ENCODE peak calls at places on chromosomes 5 and 9, in eight cellular contexts. T, U, S, E, F, G, R and Y are unnamed samples.

GRCh38 chr9:133355881-133356357 is 368 bp downstream of the SURF1 start:
- DNase-seq in F (no peak), S (no peak), R (peak; percentile 26), E (no peak), U (no peak), G (peak; percentile 28), T (no peak), Y (no peak)

GRCh38 chr5:178445534-178445933 is 144.7 kb downstream of the COL23A1 start:
- DNase-seq in E (no peak), T (no peak), S (no peak), F (no peak), R (no peak), G (no peak), U (no peak), Y (no peak)

GRCh38 chr9:27125030-27125429 is 16.0 kb downstream of the TEK start:
- DNase-seq in T (peak; percentile 73), G (peak; percentile 96), E (peak; percentile 98), F (peak; percentile 81), U (peak; percentile 67), S (peak; percentile 30), R (no peak), Y (no peak)

GRCh38 chr5:170361600-170361999 is 27.6 kb downstream of the KCNMB1 start:
- DNase-seq in S (no peak), F (no peak), E (no peak), T (no peak), U (no peak), R (no peak), G (no peak), Y (no peak)

GRCh38 chr5:140635291-140636257 is 2.6 kb upstream of the CD14 start:
- DNase-seq in T (no peak), E (no peak), R (no peak), S (no peak), F (no peak), G (no peak), U (no peak), Y (no peak)

GRCh38 chr5:14457475-14457874 is 124.1 kb upstream of the OTULINL start:
- DNase-seq in U (no peak), F (no peak), T (peak; percentile 46), S (no peak), E (no peak), R (no peak), G (no peak), Y (no peak)

GRCh38 chr5:104815212-104815611 is 1252.6 kb upstream of the NUDT12 start:
- DNase-seq in S (no peak), G (no peak), F (no peak), E (no peak), U (no peak), T (no peak), R (no peak), Y (no peak)

GRCh38 chr5:178590141-178590923 is at the start of gene COL23A1:
- DNase-seq in F (peak; percentile 82), T (no peak), S (no peak), G (peak; percentile 80), R (peak; percentile 70), E (peak; percentile 37), U (peak; percentile 72), Y (peak; percentile 84)

GRCh38 chr5:30324083-30324482 is 869.4 kb upstream of the CDH6 start:
- DNase-seq in G (peak; percentile 50), R (peak; percentile 48), S (no peak), U (no peak), T (no peak), E (no peak), F (no peak), Y (peak; percentile 4)

GRCh38 chr9:136570916-136571315 is 25.1 kb upstream of the NOTCH1 start:
- DNase-seq in S (no peak), E (no peak), U (no peak), R (no peak), F (no peak), T (no peak), G (no peak), Y (no peak)

GRCh38 chr9:129208191-129209091 is 30.4 kb upstream of the IER5L start:
- DNase-seq in S (no peak), F (no peak), U (no peak), R (peak; percentile 84), T (no peak), G (no peak), E (no peak), Y (peak; percentile 64)

GRCh38 chr5:106691701-106692100 is 979.0 kb downstream of the EFNA5 start:
- DNase-seq in F (no peak), U (no peak), E (no peak), T (no peak), S (no peak), R (no peak), G (peak; percentile 10), Y (no peak)

GRCh38 chr5:6827815-6828214 is 114.6 kb downstream of the TENT4A start:
- DNase-seq in T (no peak), R (no peak), E (no peak), G (no peak), S (no peak), F (no peak), U (no peak), Y (no peak)

GRCh38 chr5:116650544-116650943 is 75.9 kb upstream of the SEMA6A start:
- DNase-seq in T (no peak), F (no peak), G (no peak), R (no peak), E (no peak), U (no peak), S (no peak), Y (no peak)

GRCh38 chr9:69060766-69061165 is 25.2 kb downstream of the FXN start:
- DNase-seq in R (no peak), T (no peak), U (no peak), G (no peak), E (no peak), F (no peak), S (no peak), Y (no peak)

GRCh38 chr5:124342027-124342471 is 404.4 kb downstream of the ZNF608 start:
- DNase-seq in R (no peak), G (peak; percentile 83), E (peak; percentile 91), T (peak; percentile 40), S (no peak), F (peak; percentile 47), U (peak; percentile 20), Y (no peak)

GRCh38 chr5:6058055-6058715 is 320.2 kb downstream of the MED10 start:
- DNase-seq in U (no peak), E (no peak), S (no peak), F (no peak), R (no peak), G (no peak), T (no peak), Y (no peak)

GRCh38 chr5:57066921-57067914 is 106.6 kb upstream of the GPBP1 start:
- DNase-seq in E (peak; percentile 13), G (peak; percentile 50), F (no peak), U (no peak), S (no peak), T (no peak), R (no peak), Y (no peak)

GRCh38 chr5:157651623-157652376 is 438 bp downstream of the SOX30 start:
- DNase-seq in T (peak; percentile 53), E (peak; percentile 46), F (peak; percentile 75), U (peak; percentile 64), R (peak; percentile 89), S (no peak), G (peak; percentile 72), Y (no peak)
- TF ChIP-seq CTCF in T (no peak), E (no peak), F (peak; percentile 44), U (peak; percentile 45), R (no peak), S (no peak), G (peak; percentile 51), Y (no peak)

GRCh38 chr5:69252437-69252836 is 17.8 kb downstream of the CDK7 start:
- DNase-seq in F (no peak), G (no peak), R (no peak), E (no peak), U (no peak), S (no peak), T (no peak), Y (no peak)

GRCh38 chr5:69245031-69245430 is 10.3 kb downstream of the CDK7 start:
- DNase-seq in U (no peak), E (no peak), R (no peak), F (no peak), G (no peak), T (no peak), S (no peak), Y (no peak)

GRCh38 chr5:69248019-69248418 is 13.3 kb downstream of the CDK7 start:
- DNase-seq in S (no peak), G (no peak), U (no peak), E (no peak), T (no peak), F (no peak), R (no peak), Y (no peak)

DNA sequence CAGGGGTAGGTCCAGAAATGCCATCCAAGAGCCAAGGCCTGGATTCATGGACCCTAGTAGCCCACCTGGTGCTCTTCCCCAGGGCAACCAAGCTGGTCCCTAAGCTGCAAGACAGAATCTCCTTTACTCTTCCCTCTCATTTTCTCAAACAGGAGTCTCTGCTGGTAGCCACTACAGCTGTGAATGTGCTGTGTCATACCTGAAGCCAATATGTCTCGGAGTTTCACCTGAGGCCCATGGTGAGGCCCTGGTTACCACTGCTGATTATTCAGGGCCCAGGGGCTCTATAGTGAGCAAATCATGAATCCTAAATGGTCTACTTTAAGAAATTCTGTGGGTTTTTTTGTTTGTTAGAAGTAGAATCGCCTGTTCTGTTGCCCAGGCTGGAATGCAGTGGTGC is 15.9 kb downstream of the CDK7 start:
- DNase-seq in F (no peak), E (no peak), T (no peak), R (no peak), U (no peak), G (no peak), S (no peak), Y (no peak)
- TF ChIP-seq CTCF in F (no peak), E (no peak), T (no peak), R (no peak), U (no peak), G (no peak), S (no peak), Y (no peak)

DNA sequence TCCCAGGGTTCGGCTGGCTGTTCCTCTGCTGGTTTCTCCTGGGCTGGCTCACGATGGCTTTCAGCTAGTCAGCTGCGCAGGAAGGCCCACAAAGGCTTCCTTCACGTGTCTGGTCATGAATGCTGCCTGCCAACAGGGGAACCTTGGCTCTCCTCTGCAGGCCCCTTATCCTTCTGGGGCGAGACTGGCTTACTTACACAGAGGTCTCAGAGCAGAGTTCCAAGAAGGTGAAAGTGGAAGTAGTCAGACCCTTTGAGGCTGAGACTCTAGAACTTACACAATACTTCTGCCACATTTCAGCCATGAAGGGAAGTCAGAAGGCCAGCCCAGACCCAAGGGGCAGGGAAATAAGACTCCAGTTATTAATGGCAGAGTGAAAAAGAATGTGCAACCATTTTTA is 99.5 kb downstream of the LHFPL2 start:
- DNase-seq in F (no peak), G (peak; percentile 65), R (no peak), E (peak; percentile 80), T (no peak), U (no peak), S (no peak), Y (no peak)
- TF ChIP-seq CTCF in F (no peak), G (no peak), R (no peak), E (no peak), T (no peak), U (no peak), S (no peak), Y (no peak)

DNA sequence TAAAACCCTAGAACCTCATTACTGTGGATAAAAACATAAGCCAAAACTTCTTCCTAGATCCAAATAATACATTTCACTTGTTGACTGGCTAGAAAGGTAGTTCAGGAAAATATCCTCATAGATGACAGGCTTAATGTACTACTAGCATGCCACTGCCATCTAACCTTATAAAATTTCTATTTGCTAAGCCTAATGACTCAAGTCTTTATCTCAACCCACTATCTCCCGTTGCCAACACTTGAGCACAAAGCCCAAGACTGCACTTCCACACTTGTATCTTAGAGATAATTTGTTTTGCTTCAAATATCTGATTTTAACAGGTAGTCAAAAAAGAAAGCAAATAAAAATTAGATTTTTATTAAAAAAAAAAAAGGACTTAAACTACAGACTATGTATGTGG is 42.7 kb downstream of the FBXL17 start:
- DNase-seq in S (no peak), F (no peak), U (no peak), G (no peak), T (no peak), R (no peak), E (no peak), Y (no peak)
- TF ChIP-seq CTCF in S (no peak), F (no peak), U (no peak), G (no peak), T (no peak), R (no peak), E (no peak), Y (no peak)